ENCODE peak calls at places on chromosome 21, in six cellular contexts. One of them, this sample, is unnamed.

GRCh38 chr21:25029580-25029979 is 577.7 kb downstream of the MRPL39 start:
- DNase-seq in heart left ventricle: no peak
- DNase-seq in activated T-cell treated with anti-CD3 and anti-CD28 coated beads, Interleukin-2, amount 50 U/mL, for 1 hour: no peak
- DNase-seq in activated CD8-positive, alpha-beta memory T cell treated with anti-CD3 and anti-CD28 coated beads, Interleukin-2, amount 50 U/mL, for 48 hours: no peak
- DNase-seq in MM.1S: no peak
- DNase-seq in NAMALWA: no peak
- DNase-seq in this sample: no peak

GRCh38 chr21:45234127-45234526 is 53.6 kb downstream of the POFUT2 start:
- DNase-seq in NAMALWA: no peak
- DNase-seq in heart left ventricle: no peak
- DNase-seq in activated T-cell treated with anti-CD3 and anti-CD28 coated beads, Interleukin-2, amount 50 U/mL, for 1 hour: no peak
- DNase-seq in activated CD8-positive, alpha-beta memory T cell treated with anti-CD3 and anti-CD28 coated beads, Interleukin-2, amount 50 U/mL, for 48 hours: no peak
- DNase-seq in MM.1S: no peak
- DNase-seq in this sample: no peak

GRCh38 chr21:26388731-26389231 is 184.3 kb downstream of the CYYR1 start:
- DNase-seq in activated T-cell treated with anti-CD3 and anti-CD28 coated beads, Interleukin-2, amount 50 U/mL, for 1 hour: no peak
- DNase-seq in MM.1S: no peak
- DNase-seq in heart left ventricle: no peak
- DNase-seq in NAMALWA: no peak
- DNase-seq in activated CD8-positive, alpha-beta memory T cell treated with anti-CD3 and anti-CD28 coated beads, Interleukin-2, amount 50 U/mL, for 48 hours: no peak
- DNase-seq in this sample: no peak

GRCh38 chr21:36135391-36136094 is 664 bp downstream of the CBR3 start:
- DNase-seq in heart left ventricle: peak
- DNase-seq in NAMALWA: no peak
- DNase-seq in activated T-cell treated with anti-CD3 and anti-CD28 coated beads, Interleukin-2, amount 50 U/mL, for 1 hour: peak
- DNase-seq in MM.1S: peak
- DNase-seq in activated CD8-positive, alpha-beta memory T cell treated with anti-CD3 and anti-CD28 coated beads, Interleukin-2, amount 50 U/mL, for 48 hours: peak
- DNase-seq in this sample: peak

GRCh38 chr21:42125571-42126544 is 54.7 kb downstream of the UMODL1 start:
- DNase-seq in heart left ventricle: no peak
- DNase-seq in activated CD8-positive, alpha-beta memory T cell treated with anti-CD3 and anti-CD28 coated beads, Interleukin-2, amount 50 U/mL, for 48 hours: no peak
- DNase-seq in activated T-cell treated with anti-CD3 and anti-CD28 coated beads, Interleukin-2, amount 50 U/mL, for 1 hour: no peak
- DNase-seq in MM.1S: no peak
- DNase-seq in NAMALWA: no peak
- DNase-seq in this sample: no peak

GRCh38 chr21:41653944-41654625 is 112.8 kb downstream of the RIPK4 start:
- DNase-seq in MM.1S: no peak
- DNase-seq in activated T-cell treated with anti-CD3 and anti-CD28 coated beads, Interleukin-2, amount 50 U/mL, for 1 hour: no peak
- DNase-seq in heart left ventricle: no peak
- DNase-seq in NAMALWA: no peak
- DNase-seq in activated CD8-positive, alpha-beta memory T cell treated with anti-CD3 and anti-CD28 coated beads, Interleukin-2, amount 50 U/mL, for 48 hours: no peak
- DNase-seq in this sample: no peak

GRCh38 chr21:44329086-44329889 is 9.9 kb downstream of the CFAP410 start:
- DNase-seq in NAMALWA: no peak
- DNase-seq in heart left ventricle: no peak
- DNase-seq in activated CD8-positive, alpha-beta memory T cell treated with anti-CD3 and anti-CD28 coated beads, Interleukin-2, amount 50 U/mL, for 48 hours: no peak
- DNase-seq in activated T-cell treated with anti-CD3 and anti-CD28 coated beads, Interleukin-2, amount 50 U/mL, for 1 hour: no peak
- DNase-seq in MM.1S: no peak
- DNase-seq in this sample: no peak

GRCh38 chr21:45977396-45977795 is 4.2 kb upstream of the COL6A1 start:
- DNase-seq in NAMALWA: no peak
- DNase-seq in activated CD8-positive, alpha-beta memory T cell treated with anti-CD3 and anti-CD28 coated beads, Interleukin-2, amount 50 U/mL, for 48 hours: peak
- DNase-seq in heart left ventricle: peak
- DNase-seq in MM.1S: no peak
- DNase-seq in activated T-cell treated with anti-CD3 and anti-CD28 coated beads, Interleukin-2, amount 50 U/mL, for 1 hour: no peak
- DNase-seq in this sample: no peak

GRCh38 chr21:36542312-36543101 is 62.6 kb upstream of the CLDN14 start:
- DNase-seq in activated CD8-positive, alpha-beta memory T cell treated with anti-CD3 and anti-CD28 coated beads, Interleukin-2, amount 50 U/mL, for 48 hours: peak
- DNase-seq in activated T-cell treated with anti-CD3 and anti-CD28 coated beads, Interleukin-2, amount 50 U/mL, for 1 hour: no peak
- DNase-seq in MM.1S: peak
- DNase-seq in heart left ventricle: no peak
- DNase-seq in NAMALWA: peak
- DNase-seq in this sample: no peak

GRCh38 chr21:33690874-33691273 is 48.6 kb downstream of the ITSN1 start:
- DNase-seq in activated CD8-positive, alpha-beta memory T cell treated with anti-CD3 and anti-CD28 coated beads, Interleukin-2, amount 50 U/mL, for 48 hours: no peak
- DNase-seq in MM.1S: peak
- DNase-seq in NAMALWA: no peak
- DNase-seq in activated T-cell treated with anti-CD3 and anti-CD28 coated beads, Interleukin-2, amount 50 U/mL, for 1 hour: no peak
- DNase-seq in heart left ventricle: no peak
- DNase-seq in this sample: no peak

GRCh38 chr21:43193651-43194302 is 25.0 kb downstream of the CRYAA start:
- DNase-seq in activated T-cell treated with anti-CD3 and anti-CD28 coated beads, Interleukin-2, amount 50 U/mL, for 1 hour: no peak
- DNase-seq in activated CD8-positive, alpha-beta memory T cell treated with anti-CD3 and anti-CD28 coated beads, Interleukin-2, amount 50 U/mL, for 48 hours: peak
- DNase-seq in heart left ventricle: peak
- DNase-seq in MM.1S: no peak
- DNase-seq in NAMALWA: peak
- DNase-seq in this sample: no peak

GRCh38 chr21:35779690-35780570 is 280.4 kb downstream of the SETD4 start:
- DNase-seq in NAMALWA: no peak
- DNase-seq in heart left ventricle: no peak
- DNase-seq in activated T-cell treated with anti-CD3 and anti-CD28 coated beads, Interleukin-2, amount 50 U/mL, for 1 hour: no peak
- DNase-seq in activated CD8-positive, alpha-beta memory T cell treated with anti-CD3 and anti-CD28 coated beads, Interleukin-2, amount 50 U/mL, for 48 hours: no peak
- DNase-seq in MM.1S: no peak
- DNase-seq in this sample: no peak

GRCh38 chr21:16794944-16795343 is 717.9 kb upstream of the CXADR start:
- DNase-seq in heart left ventricle: no peak
- DNase-seq in activated T-cell treated with anti-CD3 and anti-CD28 coated beads, Interleukin-2, amount 50 U/mL, for 1 hour: no peak
- DNase-seq in NAMALWA: no peak
- DNase-seq in activated CD8-positive, alpha-beta memory T cell treated with anti-CD3 and anti-CD28 coated beads, Interleukin-2, amount 50 U/mL, for 48 hours: no peak
- DNase-seq in MM.1S: no peak
- DNase-seq in this sample: peak

GRCh38 chr21:34882719-34883131 is 166.4 kb downstream of the RUNX1 start:
- DNase-seq in activated T-cell treated with anti-CD3 and anti-CD28 coated beads, Interleukin-2, amount 50 U/mL, for 1 hour: no peak
- DNase-seq in MM.1S: no peak
- DNase-seq in activated CD8-positive, alpha-beta memory T cell treated with anti-CD3 and anti-CD28 coated beads, Interleukin-2, amount 50 U/mL, for 48 hours: no peak
- DNase-seq in heart left ventricle: no peak
- DNase-seq in NAMALWA: peak
- DNase-seq in this sample: no peak

GRCh38 chr21:42263591-42264131 is 44.7 kb downstream of the ABCG1 start:
- DNase-seq in NAMALWA: no peak
- DNase-seq in heart left ventricle: peak
- DNase-seq in MM.1S: no peak
- DNase-seq in activated CD8-positive, alpha-beta memory T cell treated with anti-CD3 and anti-CD28 coated beads, Interleukin-2, amount 50 U/mL, for 48 hours: no peak
- DNase-seq in activated T-cell treated with anti-CD3 and anti-CD28 coated beads, Interleukin-2, amount 50 U/mL, for 1 hour: no peak
- DNase-seq in this sample: no peak

GRCh38 chr21:25708467-25709065 is 26.1 kb downstream of the ATP5PF start:
- DNase-seq in activated T-cell treated with anti-CD3 and anti-CD28 coated beads, Interleukin-2, amount 50 U/mL, for 1 hour: peak
- DNase-seq in MM.1S: peak
- DNase-seq in heart left ventricle: peak
- DNase-seq in activated CD8-positive, alpha-beta memory T cell treated with anti-CD3 and anti-CD28 coated beads, Interleukin-2, amount 50 U/mL, for 48 hours: peak
- DNase-seq in NAMALWA: peak
- DNase-seq in this sample: peak

GRCh38 chr21:39863111-39863510 is 4.1 kb upstream of the PCP4 start:
- DNase-seq in NAMALWA: no peak
- DNase-seq in activated T-cell treated with anti-CD3 and anti-CD28 coated beads, Interleukin-2, amount 50 U/mL, for 1 hour: no peak
- DNase-seq in activated CD8-positive, alpha-beta memory T cell treated with anti-CD3 and anti-CD28 coated beads, Interleukin-2, amount 50 U/mL, for 48 hours: no peak
- DNase-seq in MM.1S: peak
- DNase-seq in heart left ventricle: no peak
- DNase-seq in this sample: no peak

GRCh38 chr21:26801524-26801923 is 43.7 kb downstream of the ADAMTS1 start:
- DNase-seq in activated CD8-positive, alpha-beta memory T cell treated with anti-CD3 and anti-CD28 coated beads, Interleukin-2, amount 50 U/mL, for 48 hours: no peak
- DNase-seq in NAMALWA: no peak
- DNase-seq in MM.1S: no peak
- DNase-seq in heart left ventricle: no peak
- DNase-seq in activated T-cell treated with anti-CD3 and anti-CD28 coated beads, Interleukin-2, amount 50 U/mL, for 1 hour: no peak
- DNase-seq in this sample: peak

GRCh38 chr21:42097860-42098259 is 26.7 kb downstream of the UMODL1 start:
- DNase-seq in activated T-cell treated with anti-CD3 and anti-CD28 coated beads, Interleukin-2, amount 50 U/mL, for 1 hour: no peak
- DNase-seq in NAMALWA: no peak
- DNase-seq in MM.1S: no peak
- DNase-seq in heart left ventricle: no peak
- DNase-seq in activated CD8-positive, alpha-beta memory T cell treated with anti-CD3 and anti-CD28 coated beads, Interleukin-2, amount 50 U/mL, for 48 hours: no peak
- DNase-seq in this sample: peak

GRCh38 chr21:38817371-38818335 is 11.9 kb downstream of the ETS2 start:
- DNase-seq in heart left ventricle: no peak
- DNase-seq in activated T-cell treated with anti-CD3 and anti-CD28 coated beads, Interleukin-2, amount 50 U/mL, for 1 hour: no peak
- DNase-seq in NAMALWA: no peak
- DNase-seq in MM.1S: no peak
- DNase-seq in activated CD8-positive, alpha-beta memory T cell treated with anti-CD3 and anti-CD28 coated beads, Interleukin-2, amount 50 U/mL, for 48 hours: no peak
- DNase-seq in this sample: no peak

GRCh38 chr21:39175154-39175553 is 8.1 kb downstream of the PSMG1 start:
- DNase-seq in NAMALWA: peak
- DNase-seq in MM.1S: peak
- DNase-seq in activated T-cell treated with anti-CD3 and anti-CD28 coated beads, Interleukin-2, amount 50 U/mL, for 1 hour: no peak
- DNase-seq in activated CD8-positive, alpha-beta memory T cell treated with anti-CD3 and anti-CD28 coated beads, Interleukin-2, amount 50 U/mL, for 48 hours: no peak
- DNase-seq in heart left ventricle: no peak
- DNase-seq in this sample: no peak

GRCh38 chr21:44433791-44434567 is 21.3 kb upstream of the LRRC3 start:
- DNase-seq in activated T-cell treated with anti-CD3 and anti-CD28 coated beads, Interleukin-2, amount 50 U/mL, for 1 hour: peak
- DNase-seq in activated CD8-positive, alpha-beta memory T cell treated with anti-CD3 and anti-CD28 coated beads, Interleukin-2, amount 50 U/mL, for 48 hours: peak
- DNase-seq in heart left ventricle: no peak
- DNase-seq in NAMALWA: no peak
- DNase-seq in MM.1S: no peak
- DNase-seq in this sample: no peak

GRCh38 chr21:15139881-15140280 is 75.1 kb upstream of the NRIP1 start:
- DNase-seq in NAMALWA: no peak
- DNase-seq in activated CD8-positive, alpha-beta memory T cell treated with anti-CD3 and anti-CD28 coated beads, Interleukin-2, amount 50 U/mL, for 48 hours: no peak
- DNase-seq in heart left ventricle: no peak
- DNase-seq in MM.1S: no peak
- DNase-seq in activated T-cell treated with anti-CD3 and anti-CD28 coated beads, Interleukin-2, amount 50 U/mL, for 1 hour: no peak
- DNase-seq in this sample: no peak

GRCh38 chr21:42474043-42474831 is 21.8 kb downstream of the RSPH1 start:
- DNase-seq in heart left ventricle: no peak
- DNase-seq in activated CD8-positive, alpha-beta memory T cell treated with anti-CD3 and anti-CD28 coated beads, Interleukin-2, amount 50 U/mL, for 48 hours: peak
- DNase-seq in NAMALWA: no peak
- DNase-seq in MM.1S: no peak
- DNase-seq in activated T-cell treated with anti-CD3 and anti-CD28 coated beads, Interleukin-2, amount 50 U/mL, for 1 hour: no peak
- DNase-seq in this sample: no peak

GRCh38 chr21:27219068-27219467 is 252.2 kb upstream of the ADAMTS5 start:
- DNase-seq in activated CD8-positive, alpha-beta memory T cell treated with anti-CD3 and anti-CD28 coated beads, Interleukin-2, amount 50 U/mL, for 48 hours: no peak
- DNase-seq in heart left ventricle: no peak
- DNase-seq in NAMALWA: no peak
- DNase-seq in activated T-cell treated with anti-CD3 and anti-CD28 coated beads, Interleukin-2, amount 50 U/mL, for 1 hour: no peak
- DNase-seq in MM.1S: no peak
- DNase-seq in this sample: no peak

GRCh38 chr21:10272216-10272615 is 249.2 kb upstream of the TPTE start:
- DNase-seq in NAMALWA: no peak
- DNase-seq in heart left ventricle: no peak
- DNase-seq in activated CD8-positive, alpha-beta memory T cell treated with anti-CD3 and anti-CD28 coated beads, Interleukin-2, amount 50 U/mL, for 48 hours: peak
- DNase-seq in MM.1S: no peak
- DNase-seq in activated T-cell treated with anti-CD3 and anti-CD28 coated beads, Interleukin-2, amount 50 U/mL, for 1 hour: no peak
- DNase-seq in this sample: no peak

GRCh38 chr21:24938592-24938991 is 668.7 kb downstream of the MRPL39 start:
- DNase-seq in NAMALWA: no peak
- DNase-seq in activated T-cell treated with anti-CD3 and anti-CD28 coated beads, Interleukin-2, amount 50 U/mL, for 1 hour: no peak
- DNase-seq in activated CD8-positive, alpha-beta memory T cell treated with anti-CD3 and anti-CD28 coated beads, Interleukin-2, amount 50 U/mL, for 48 hours: no peak
- DNase-seq in MM.1S: no peak
- DNase-seq in heart left ventricle: no peak
- DNase-seq in this sample: no peak

GRCh38 chr21:26965091-26965566 is 1.8 kb downstream of the ADAMTS5 start:
- DNase-seq in activated T-cell treated with anti-CD3 and anti-CD28 coated beads, Interleukin-2, amount 50 U/mL, for 1 hour: no peak
- DNase-seq in activated CD8-positive, alpha-beta memory T cell treated with anti-CD3 and anti-CD28 coated beads, Interleukin-2, amount 50 U/mL, for 48 hours: no peak
- DNase-seq in heart left ventricle: no peak
- DNase-seq in NAMALWA: no peak
- DNase-seq in MM.1S: no peak
- DNase-seq in this sample: no peak

GRCh38 chr21:33411949-33412430 is 8.8 kb downstream of the IFNGR2 start:
- DNase-seq in NAMALWA: no peak
- DNase-seq in heart left ventricle: no peak
- DNase-seq in activated CD8-positive, alpha-beta memory T cell treated with anti-CD3 and anti-CD28 coated beads, Interleukin-2, amount 50 U/mL, for 48 hours: no peak
- DNase-seq in activated T-cell treated with anti-CD3 and anti-CD28 coated beads, Interleukin-2, amount 50 U/mL, for 1 hour: no peak
- DNase-seq in MM.1S: no peak
- DNase-seq in this sample: no peak

This sample was measured in AG09319.